ENCODE peak calls at places on chromosome 9, in four cellular contexts. E is hepatocyte, S is Karpas-422, N is IMR-90. V is an unnamed sample. For H4K20me1, the result is how much of the 10 kb centered on the place peaks cover.

GRCh38 chr9:106017198-106017740 is 322.9 kb downstream of the TMEM38B start:
- DNase-seq in E (no peak), S (no peak), N (no peak), V (no peak)

GRCh38 chr9:29514862-29515261 is 1941.6 kb upstream of the C9orf72 start:
- DNase-seq in E (no peak), S (no peak), N (no peak), V (no peak)

GRCh38 chr9:78038620-78039300 is 7.1 kb upstream of the GNAQ start:
- DNase-seq in E (peak), S (no peak), N (peak), V (no peak)

GRCh38 chr9:137316012-137316981 is 14.2 kb upstream of the NRARP start:
- DNase-seq in E (peak), S (no peak), N (no peak), V (peak)

GRCh38 chr9:6931913-6932312 is 174.1 kb downstream of the KDM4C start:
- DNase-seq in E (peak), S (no peak), N (peak), V (no peak)

GRCh38 chr9:81489048-81489447 is 200.3 kb downstream of the TLE1 start:
- DNase-seq in E (no peak), S (no peak), N (peak), V (no peak)

GRCh38 chr9:89387970-89388867 is 69.9 kb downstream of the SECISBP2 start:
- DNase-seq in E (peak), S (no peak), N (peak), V (no peak)

GRCh38 chr9:15157371-15157770 is 149.6 kb downstream of the TTC39B start:
- DNase-seq in E (no peak), S (no peak), N (no peak), V (no peak)

GRCh38 chr9:98639133-98639532 is 69.6 kb downstream of the GABBR2 start:
- DNase-seq in E (no peak), S (no peak), N (no peak), V (no peak)

GRCh38 chr9:8600914-8601680 is 801.5 kb upstream of the DMAC1 start:
- DNase-seq in E (peak), S (no peak), N (no peak), V (no peak)

GRCh38 chr9:27212621-27213020 is 84.3 kb downstream of the EQTN start:
- DNase-seq in E (no peak), S (no peak), N (no peak), V (no peak)

GRCh38 chr9:91421987-91422765 is 1.5 kb downstream of the NFIL3 start:
- DNase-seq in E (peak), S (no peak), N (peak), V (no peak)

GRCh38 chr9:110514861-110515260 is 64.7 kb downstream of the SVEP1 start:
- DNase-seq in E (no peak), S (no peak), N (no peak), V (peak)

GRCh38 chr9:16899611-16900010 is 29.1 kb upstream of the BNC2 start:
- DNase-seq in E (no peak), S (no peak), N (peak), V (no peak)

GRCh38 chr9:6739218-6739617 is 18.6 kb upstream of the KDM4C start:
- DNase-seq in E (peak), S (peak), N (peak), V (no peak)

GRCh38 chr9:124191691-124192208 is 66.0 kb upstream of the NEK6 start:
- DNase-seq in E (no peak), S (no peak), N (no peak), V (no peak)

GRCh38 chr9:129138476-129139232 is 27.4 kb downstream of the PTPA start:
- DNase-seq in E (peak), S (no peak), N (peak), V (no peak)

GRCh38 chr9:98488578-98489312 is 220.0 kb downstream of the GABBR2 start:
- DNase-seq in E (peak), S (no peak), N (peak), V (no peak)

GRCh38 chr9:138121438-138122050 is 244.0 kb downstream of the CACNA1B start:
- DNase-seq in E (no peak), S (no peak), N (no peak), V (no peak)

GRCh38 chr9:105901514-105902109 is 207.3 kb downstream of the TMEM38B start:
- DNase-seq in E (peak), S (peak), N (peak), V (peak)

GRCh38 chr9:36426348-36426747 is 26.3 kb upstream of the RNF38 start:
- DNase-seq in E (no peak), S (no peak), N (no peak), V (no peak)

GRCh38 chr9:95610006-95610785 is 93.4 kb upstream of the PTCH1 start:
- DNase-seq in E (no peak), S (no peak), N (no peak), V (no peak)

GRCh38 chr9:133917407-133917806 is 74.7 kb downstream of the VAV2 start:
- DNase-seq in E (no peak), S (no peak), N (no peak), V (no peak)

GRCh38 chr9:35771524-35771923 is 17.4 kb upstream of the MSMP start:
- DNase-seq in E (no peak), S (no peak), N (no peak), V (no peak)

GRCh38 chr9:136092353-136092650 is 2.8 kb downstream of the NACC2 start:
- DNase-seq in E (no peak), S (no peak), N (no peak), V (peak)
- H4K20me1 ChIP-seq in E (half or more), S (under half), N (half or more), V (under half)

GRCh38 chr9:19117039-19117716 is 10.1 kb downstream of the PLIN2 start:
- DNase-seq in E (no peak), S (no peak), N (no peak), V (no peak)
- H3K27ac ChIP-seq in E (peak), S (no peak), N (no peak), V (no peak)

GRCh38 chr9:87564706-87565335 is 67.2 kb downstream of the DAPK1 start:
- DNase-seq in E (no peak), S (no peak), N (no peak), V (no peak)

GRCh38 chr9:87564111-87564510 is 66.4 kb downstream of the DAPK1 start:
- DNase-seq in E (no peak), S (no peak), N (no peak), V (no peak)

GRCh38 chr9:87562062-87562461 is 64.4 kb downstream of the DAPK1 start:
- DNase-seq in E (no peak), S (no peak), N (no peak), V (no peak)

GRCh38 chr9:87558606-87559005 is 60.9 kb downstream of the DAPK1 start:
- DNase-seq in E (no peak), S (no peak), N (no peak), V (no peak)

DNA sequence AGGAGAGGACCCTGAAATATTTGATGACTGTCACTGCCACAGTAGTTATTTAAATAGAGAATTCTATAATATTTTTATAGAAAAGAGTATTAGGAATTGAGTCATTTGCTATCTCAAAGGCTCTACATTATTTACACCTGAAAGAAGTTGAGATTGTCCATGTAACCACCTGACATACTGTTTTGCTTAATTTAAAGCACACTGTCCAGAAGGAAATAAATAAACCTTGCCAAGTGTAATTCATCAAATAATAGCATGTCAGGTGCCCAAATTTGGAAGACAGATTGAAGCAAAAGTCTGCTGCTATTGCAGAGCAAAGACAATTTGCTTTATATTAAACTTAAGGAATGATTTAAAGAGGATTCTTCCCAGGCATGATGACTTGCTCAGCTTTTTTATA is 64.9 kb downstream of the DAPK1 start:
- DNase-seq in E (no peak), S (no peak), N (no peak), V (no peak)
- H4K20me1 ChIP-seq in E (under half), S (under half), N (under half), V (under half)

GRCh38 chr9:38043931-38044623 is 24.9 kb downstream of the SHB start:
- DNase-seq in E (no peak), S (no peak), N (no peak), V (no peak)
- H3K27ac ChIP-seq in E (no peak), S (no peak), N (no peak), V (no peak)

GRCh38 chr9:100086097-100086496 is 12.7 kb downstream of the ERP44 start:
- DNase-seq in E (no peak), S (no peak), N (no peak), V (no peak)
- H4K20me1 ChIP-seq in E (half or more), S (under half), N (half or more), V (under half)

GRCh38 chr9:131734165-131734610 is 5.7 kb downstream of the RAPGEF1 start:
- DNase-seq in E (peak), S (no peak), N (no peak), V (no peak)

GRCh38 chr9:131733601-131734061 is 6.2 kb downstream of the RAPGEF1 start:
- DNase-seq in E (peak), S (no peak), N (peak), V (no peak)

GRCh38 chr9:131732061-131732526 is 7.8 kb downstream of the RAPGEF1 start:
- DNase-seq in E (no peak), S (no peak), N (peak), V (no peak)

GRCh38 chr9:131731237-131731995 is 8.5 kb downstream of the RAPGEF1 start:
- DNase-seq in E (no peak), S (no peak), N (peak), V (no peak)

DNA sequence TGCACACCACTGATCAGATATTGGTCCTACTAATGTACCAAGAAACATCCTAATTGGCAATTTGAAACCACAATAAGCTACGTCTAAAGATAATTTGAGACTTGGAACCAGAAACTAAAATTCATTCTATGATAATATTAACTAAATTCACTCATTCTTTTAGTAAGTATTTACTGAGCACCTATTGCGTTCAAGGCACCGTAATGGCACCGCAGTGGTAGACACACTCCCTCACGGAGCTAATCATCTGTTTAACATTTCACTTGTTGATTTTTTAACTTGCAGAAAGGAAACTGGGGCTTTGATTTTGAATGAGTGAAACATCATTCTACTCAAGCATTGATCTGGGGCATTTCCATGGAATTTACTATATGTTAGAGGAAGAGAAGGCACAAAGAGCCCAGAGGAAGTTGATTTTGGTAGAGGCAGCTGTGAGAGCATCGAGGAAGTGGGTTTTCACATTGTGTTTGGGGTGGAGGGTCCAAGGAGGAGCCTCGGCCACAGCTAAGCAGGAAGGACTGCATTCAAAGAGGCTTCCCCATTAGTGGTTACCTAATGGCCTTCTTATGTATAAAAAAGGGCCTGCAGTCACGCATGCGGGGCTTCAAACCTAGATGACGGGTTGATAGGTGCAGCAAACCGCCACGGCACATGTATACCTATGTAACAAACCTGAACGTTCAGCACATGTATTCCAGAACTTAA is 7.1 kb downstream of the RAPGEF1 start:
- DNase-seq in E (no peak), S (no peak), N (no peak), V (no peak)
- H3K27ac ChIP-seq in E (peak), S (no peak), N (no peak), V (no peak)

DNA sequence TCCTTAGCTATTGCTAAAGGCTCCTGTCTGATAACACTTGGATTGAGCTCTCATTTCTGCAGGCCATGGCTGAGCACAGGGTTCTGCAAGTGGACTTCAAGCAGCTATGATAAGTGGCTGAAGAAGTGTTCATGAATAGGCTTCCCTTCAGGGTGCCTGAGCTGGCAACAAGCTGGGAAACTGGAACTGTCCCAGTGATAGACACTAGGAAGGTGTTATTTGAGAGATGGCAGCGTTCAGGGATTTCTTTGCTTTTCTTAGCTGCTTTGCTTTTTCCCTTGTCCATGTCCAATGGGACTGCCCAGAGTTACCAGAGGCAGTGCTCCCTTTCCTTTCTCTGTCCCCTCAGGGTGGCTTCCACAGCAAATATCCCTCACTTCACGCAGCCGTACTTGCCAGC is 75.8 kb downstream of the INIP start:
- DNase-seq in E (no peak), S (no peak), N (no peak), V (no peak)
- H4K20me1 ChIP-seq in E (under half), S (under half), N (under half), V (under half)

GRCh38 chr9:114936566-114936965 is 6.2 kb upstream of the TNFSF8 start:
- DNase-seq in E (no peak), S (no peak), N (no peak), V (no peak)

GRCh38 chr9:114931407-114931806 is 1.0 kb upstream of the TNFSF8 start:
- DNase-seq in E (no peak), S (no peak), N (no peak), V (no peak)

GRCh38 chr9:114930063-114930812 is at the start of gene TNFSF8:
- DNase-seq in E (no peak), S (peak), N (no peak), V (no peak)

GRCh38 chr9:114929166-114929565 is 1.2 kb downstream of the TNFSF8 start:
- DNase-seq in E (no peak), S (peak), N (no peak), V (no peak)

GRCh38 chr9:114932502-114932901 is 2.1 kb upstream of the TNFSF8 start:
- DNase-seq in E (no peak), S (no peak), N (no peak), V (no peak)
- H3K27ac ChIP-seq in E (no peak), S (no peak), N (no peak), V (no peak)